ENCODE peak calls at places on chromosomes 13 and 19, in nine cellular contexts. One of them, this sample, is unnamed.

GRCh38 chr13:109788372-109789195 is 2.2 kb upstream of the IRS2 start:
- DNase-seq in T-helper 9 cell: no peak
- DNase-seq in activated CD4-positive, CD25-positive, alpha-beta regulatory T cell treated with anti-CD3 and anti-CD28 coated beads, Interleukin-2, amount 50 U/mL, for 16 hours: no peak
- DNase-seq in NCI-H1105: no peak
- DNase-seq in T-helper 17 cell: no peak
- DNase-seq in HCEC 1CT: no peak
- DNase-seq in glomerular endothelial cell: no peak
- DNase-seq in mucosa of gallbladder: no peak
- DNase-seq in A172: no peak
- DNase-seq in this sample: no peak

GRCh38 chr13:42041017-42041683 is 7.3 kb upstream of the DGKH start:
- DNase-seq in T-helper 9 cell: peak; percentile 18
- DNase-seq in activated CD4-positive, CD25-positive, alpha-beta regulatory T cell treated with anti-CD3 and anti-CD28 coated beads, Interleukin-2, amount 50 U/mL, for 16 hours: no peak
- DNase-seq in NCI-H1105: peak; percentile 29
- DNase-seq in T-helper 17 cell: peak; percentile 12
- DNase-seq in HCEC 1CT: peak; percentile 63
- DNase-seq in glomerular endothelial cell: no peak
- DNase-seq in mucosa of gallbladder: peak; percentile 40
- DNase-seq in A172: peak; percentile 21
- DNase-seq in this sample: peak; percentile 26

GRCh38 chr19:18193388-18194207 is 580 bp downstream of the MPV17L2 start:
- DNase-seq in T-helper 9 cell: no peak
- DNase-seq in activated CD4-positive, CD25-positive, alpha-beta regulatory T cell treated with anti-CD3 and anti-CD28 coated beads, Interleukin-2, amount 50 U/mL, for 16 hours: no peak
- DNase-seq in NCI-H1105: no peak
- DNase-seq in T-helper 17 cell: no peak
- DNase-seq in HCEC 1CT: no peak
- DNase-seq in glomerular endothelial cell: no peak
- DNase-seq in mucosa of gallbladder: no peak
- DNase-seq in A172: no peak
- DNase-seq in this sample: no peak

GRCh38 chr13:39350461-39350881 is 252.5 kb downstream of the LHFPL6 start:
- DNase-seq in T-helper 9 cell: no peak
- DNase-seq in activated CD4-positive, CD25-positive, alpha-beta regulatory T cell treated with anti-CD3 and anti-CD28 coated beads, Interleukin-2, amount 50 U/mL, for 16 hours: no peak
- DNase-seq in NCI-H1105: no peak
- DNase-seq in T-helper 17 cell: no peak
- DNase-seq in HCEC 1CT: no peak
- DNase-seq in glomerular endothelial cell: no peak
- DNase-seq in mucosa of gallbladder: no peak
- DNase-seq in A172: no peak
- DNase-seq in this sample: no peak

GRCh38 chr19:35404879-35405622 is 34.2 kb downstream of the GPR42 start:
- DNase-seq in T-helper 9 cell: no peak
- DNase-seq in activated CD4-positive, CD25-positive, alpha-beta regulatory T cell treated with anti-CD3 and anti-CD28 coated beads, Interleukin-2, amount 50 U/mL, for 16 hours: no peak
- DNase-seq in NCI-H1105: no peak
- DNase-seq in T-helper 17 cell: no peak
- DNase-seq in HCEC 1CT: peak; percentile 89
- DNase-seq in glomerular endothelial cell: no peak
- DNase-seq in mucosa of gallbladder: peak; percentile 11
- DNase-seq in A172: peak; percentile 97
- DNase-seq in this sample: no peak

GRCh38 chr13:96796234-96796633 is 198.0 kb downstream of the OXGR1 start:
- DNase-seq in T-helper 9 cell: no peak
- DNase-seq in activated CD4-positive, CD25-positive, alpha-beta regulatory T cell treated with anti-CD3 and anti-CD28 coated beads, Interleukin-2, amount 50 U/mL, for 16 hours: no peak
- DNase-seq in NCI-H1105: no peak
- DNase-seq in T-helper 17 cell: no peak
- DNase-seq in HCEC 1CT: peak; percentile 52
- DNase-seq in glomerular endothelial cell: no peak
- DNase-seq in mucosa of gallbladder: no peak
- DNase-seq in A172: no peak
- DNase-seq in this sample: no peak

GRCh38 chr19:13835791-13836723 is 40.8 kb downstream of the ZSWIM4 start:
- DNase-seq in T-helper 9 cell: no peak
- DNase-seq in activated CD4-positive, CD25-positive, alpha-beta regulatory T cell treated with anti-CD3 and anti-CD28 coated beads, Interleukin-2, amount 50 U/mL, for 16 hours: no peak
- DNase-seq in NCI-H1105: no peak
- DNase-seq in T-helper 17 cell: no peak
- DNase-seq in HCEC 1CT: no peak
- DNase-seq in glomerular endothelial cell: no peak
- DNase-seq in mucosa of gallbladder: no peak
- DNase-seq in A172: peak; percentile 53
- DNase-seq in this sample: no peak

GRCh38 chr19:7126132-7126531 is 56.6 kb downstream of the ZNF557 start:
- DNase-seq in T-helper 9 cell: no peak
- DNase-seq in activated CD4-positive, CD25-positive, alpha-beta regulatory T cell treated with anti-CD3 and anti-CD28 coated beads, Interleukin-2, amount 50 U/mL, for 16 hours: no peak
- DNase-seq in NCI-H1105: no peak
- DNase-seq in T-helper 17 cell: no peak
- DNase-seq in HCEC 1CT: no peak
- DNase-seq in glomerular endothelial cell: no peak
- DNase-seq in mucosa of gallbladder: no peak
- DNase-seq in A172: no peak
- DNase-seq in this sample: no peak

GRCh38 chr13:39781381-39781780 is 125.9 kb downstream of the COG6 start:
- DNase-seq in T-helper 9 cell: no peak
- DNase-seq in activated CD4-positive, CD25-positive, alpha-beta regulatory T cell treated with anti-CD3 and anti-CD28 coated beads, Interleukin-2, amount 50 U/mL, for 16 hours: no peak
- DNase-seq in NCI-H1105: no peak
- DNase-seq in T-helper 17 cell: no peak
- DNase-seq in HCEC 1CT: no peak
- DNase-seq in glomerular endothelial cell: no peak
- DNase-seq in mucosa of gallbladder: no peak
- DNase-seq in A172: no peak
- DNase-seq in this sample: no peak

GRCh38 chr19:18601875-18602274 is 4.7 kb downstream of the CRLF1 start:
- DNase-seq in T-helper 9 cell: no peak
- DNase-seq in activated CD4-positive, CD25-positive, alpha-beta regulatory T cell treated with anti-CD3 and anti-CD28 coated beads, Interleukin-2, amount 50 U/mL, for 16 hours: no peak
- DNase-seq in NCI-H1105: no peak
- DNase-seq in T-helper 17 cell: no peak
- DNase-seq in HCEC 1CT: no peak
- DNase-seq in glomerular endothelial cell: no peak
- DNase-seq in mucosa of gallbladder: no peak
- DNase-seq in A172: no peak
- DNase-seq in this sample: no peak

GRCh38 chr19:50380767-50381166 is 3.4 kb upstream of the POLD1 start:
- DNase-seq in T-helper 9 cell: no peak
- DNase-seq in activated CD4-positive, CD25-positive, alpha-beta regulatory T cell treated with anti-CD3 and anti-CD28 coated beads, Interleukin-2, amount 50 U/mL, for 16 hours: no peak
- DNase-seq in NCI-H1105: no peak
- DNase-seq in T-helper 17 cell: no peak
- DNase-seq in HCEC 1CT: no peak
- DNase-seq in glomerular endothelial cell: no peak
- DNase-seq in mucosa of gallbladder: no peak
- DNase-seq in A172: no peak
- DNase-seq in this sample: no peak

GRCh38 chr19:674282-675151 is 1.7 kb upstream of the FSTL3 start:
- DNase-seq in T-helper 9 cell: no peak
- DNase-seq in activated CD4-positive, CD25-positive, alpha-beta regulatory T cell treated with anti-CD3 and anti-CD28 coated beads, Interleukin-2, amount 50 U/mL, for 16 hours: no peak
- DNase-seq in NCI-H1105: no peak
- DNase-seq in T-helper 17 cell: no peak
- DNase-seq in HCEC 1CT: no peak
- DNase-seq in glomerular endothelial cell: no peak
- DNase-seq in mucosa of gallbladder: no peak
- DNase-seq in A172: no peak
- DNase-seq in this sample: no peak

GRCh38 chr19:54493967-54494585 is 8.6 kb upstream of the LAIR2 start:
- DNase-seq in T-helper 9 cell: no peak
- DNase-seq in activated CD4-positive, CD25-positive, alpha-beta regulatory T cell treated with anti-CD3 and anti-CD28 coated beads, Interleukin-2, amount 50 U/mL, for 16 hours: no peak
- DNase-seq in NCI-H1105: no peak
- DNase-seq in T-helper 17 cell: no peak
- DNase-seq in HCEC 1CT: no peak
- DNase-seq in glomerular endothelial cell: no peak
- DNase-seq in mucosa of gallbladder: no peak
- DNase-seq in A172: no peak
- DNase-seq in this sample: no peak

GRCh38 chr13:45527699-45528462 is 63.1 kb downstream of the COG3 start:
- DNase-seq in T-helper 9 cell: no peak
- DNase-seq in activated CD4-positive, CD25-positive, alpha-beta regulatory T cell treated with anti-CD3 and anti-CD28 coated beads, Interleukin-2, amount 50 U/mL, for 16 hours: no peak
- DNase-seq in NCI-H1105: no peak
- DNase-seq in T-helper 17 cell: no peak
- DNase-seq in HCEC 1CT: peak; percentile 28
- DNase-seq in glomerular endothelial cell: no peak
- DNase-seq in mucosa of gallbladder: peak; percentile 49
- DNase-seq in A172: peak; percentile 3
- DNase-seq in this sample: no peak

GRCh38 chr19:23060016-23060415 is 56.8 kb upstream of the ZNF730 start:
- DNase-seq in T-helper 9 cell: no peak
- DNase-seq in activated CD4-positive, CD25-positive, alpha-beta regulatory T cell treated with anti-CD3 and anti-CD28 coated beads, Interleukin-2, amount 50 U/mL, for 16 hours: no peak
- DNase-seq in NCI-H1105: no peak
- DNase-seq in T-helper 17 cell: no peak
- DNase-seq in HCEC 1CT: no peak
- DNase-seq in glomerular endothelial cell: no peak
- DNase-seq in mucosa of gallbladder: no peak
- DNase-seq in A172: no peak
- DNase-seq in this sample: no peak

GRCh38 chr19:51166846-51167490 is 24.9 kb downstream of the SIGLEC7 start:
- DNase-seq in T-helper 9 cell: no peak
- DNase-seq in activated CD4-positive, CD25-positive, alpha-beta regulatory T cell treated with anti-CD3 and anti-CD28 coated beads, Interleukin-2, amount 50 U/mL, for 16 hours: no peak
- DNase-seq in NCI-H1105: no peak
- DNase-seq in T-helper 17 cell: no peak
- DNase-seq in HCEC 1CT: no peak
- DNase-seq in glomerular endothelial cell: no peak
- DNase-seq in mucosa of gallbladder: peak; percentile 27
- DNase-seq in A172: no peak
- DNase-seq in this sample: no peak

GRCh38 chr13:41411536-41411935 is 45.8 kb upstream of the RGCC start:
- DNase-seq in T-helper 9 cell: no peak
- DNase-seq in activated CD4-positive, CD25-positive, alpha-beta regulatory T cell treated with anti-CD3 and anti-CD28 coated beads, Interleukin-2, amount 50 U/mL, for 16 hours: no peak
- DNase-seq in NCI-H1105: no peak
- DNase-seq in T-helper 17 cell: no peak
- DNase-seq in HCEC 1CT: peak; percentile 52
- DNase-seq in glomerular endothelial cell: no peak
- DNase-seq in mucosa of gallbladder: no peak
- DNase-seq in A172: peak; percentile 27
- DNase-seq in this sample: no peak

GRCh38 chr19:44745386-44745831 is 3.1 kb upstream of the BCL3 start:
- DNase-seq in T-helper 9 cell: no peak
- DNase-seq in activated CD4-positive, CD25-positive, alpha-beta regulatory T cell treated with anti-CD3 and anti-CD28 coated beads, Interleukin-2, amount 50 U/mL, for 16 hours: no peak
- DNase-seq in NCI-H1105: no peak
- DNase-seq in T-helper 17 cell: no peak
- DNase-seq in HCEC 1CT: peak; percentile 77
- DNase-seq in glomerular endothelial cell: no peak
- DNase-seq in mucosa of gallbladder: no peak
- DNase-seq in A172: peak; percentile 85
- DNase-seq in this sample: peak; percentile 74

GRCh38 chr19:38544569-38545315 is 73.0 kb downstream of the MAP4K1 start:
- DNase-seq in T-helper 9 cell: no peak
- DNase-seq in activated CD4-positive, CD25-positive, alpha-beta regulatory T cell treated with anti-CD3 and anti-CD28 coated beads, Interleukin-2, amount 50 U/mL, for 16 hours: no peak
- DNase-seq in NCI-H1105: no peak
- DNase-seq in T-helper 17 cell: no peak
- DNase-seq in HCEC 1CT: peak; percentile 59
- DNase-seq in glomerular endothelial cell: no peak
- DNase-seq in mucosa of gallbladder: peak; percentile 23
- DNase-seq in A172: peak; percentile 33
- DNase-seq in this sample: no peak

GRCh38 chr13:40875048-40875447 is 85.6 kb downstream of the SLC25A15 start:
- DNase-seq in T-helper 9 cell: no peak
- DNase-seq in activated CD4-positive, CD25-positive, alpha-beta regulatory T cell treated with anti-CD3 and anti-CD28 coated beads, Interleukin-2, amount 50 U/mL, for 16 hours: no peak
- DNase-seq in NCI-H1105: no peak
- DNase-seq in T-helper 17 cell: no peak
- DNase-seq in HCEC 1CT: no peak
- DNase-seq in glomerular endothelial cell: no peak
- DNase-seq in mucosa of gallbladder: no peak
- DNase-seq in A172: no peak
- DNase-seq in this sample: no peak

GRCh38 chr13:44237276-44237767 is 136.3 kb upstream of the SERP2 start:
- DNase-seq in T-helper 9 cell: no peak
- DNase-seq in activated CD4-positive, CD25-positive, alpha-beta regulatory T cell treated with anti-CD3 and anti-CD28 coated beads, Interleukin-2, amount 50 U/mL, for 16 hours: no peak
- DNase-seq in NCI-H1105: no peak
- DNase-seq in T-helper 17 cell: no peak
- DNase-seq in HCEC 1CT: peak; percentile 83
- DNase-seq in glomerular endothelial cell: peak; percentile 98
- DNase-seq in mucosa of gallbladder: peak; percentile 72
- DNase-seq in A172: peak; percentile 84
- DNase-seq in this sample: no peak

GRCh38 chr19:31154021-31154420 is 195.2 kb downstream of the TSHZ3 start:
- DNase-seq in T-helper 9 cell: no peak
- DNase-seq in activated CD4-positive, CD25-positive, alpha-beta regulatory T cell treated with anti-CD3 and anti-CD28 coated beads, Interleukin-2, amount 50 U/mL, for 16 hours: no peak
- DNase-seq in NCI-H1105: no peak
- DNase-seq in T-helper 17 cell: no peak
- DNase-seq in HCEC 1CT: peak; percentile 39
- DNase-seq in glomerular endothelial cell: no peak
- DNase-seq in mucosa of gallbladder: no peak
- DNase-seq in A172: peak; percentile 85
- DNase-seq in this sample: no peak

GRCh38 chr19:6452899-6453298 is 6.7 kb downstream of the SLC25A23 start:
- DNase-seq in T-helper 9 cell: no peak
- DNase-seq in activated CD4-positive, CD25-positive, alpha-beta regulatory T cell treated with anti-CD3 and anti-CD28 coated beads, Interleukin-2, amount 50 U/mL, for 16 hours: no peak
- DNase-seq in NCI-H1105: no peak
- DNase-seq in T-helper 17 cell: no peak
- DNase-seq in HCEC 1CT: no peak
- DNase-seq in glomerular endothelial cell: no peak
- DNase-seq in mucosa of gallbladder: no peak
- DNase-seq in A172: no peak
- DNase-seq in this sample: no peak

GRCh38 chr19:1985588-1986356 is 29.7 kb downstream of the BTBD2 start:
- DNase-seq in T-helper 9 cell: no peak
- DNase-seq in activated CD4-positive, CD25-positive, alpha-beta regulatory T cell treated with anti-CD3 and anti-CD28 coated beads, Interleukin-2, amount 50 U/mL, for 16 hours: no peak
- DNase-seq in NCI-H1105: no peak
- DNase-seq in T-helper 17 cell: no peak
- DNase-seq in HCEC 1CT: no peak
- DNase-seq in glomerular endothelial cell: no peak
- DNase-seq in mucosa of gallbladder: no peak
- DNase-seq in A172: no peak
- DNase-seq in this sample: no peak

GRCh38 chr13:36124236-36124822 is 6.9 kb downstream of the DCLK1 start:
- DNase-seq in T-helper 9 cell: no peak
- DNase-seq in activated CD4-positive, CD25-positive, alpha-beta regulatory T cell treated with anti-CD3 and anti-CD28 coated beads, Interleukin-2, amount 50 U/mL, for 16 hours: no peak
- DNase-seq in NCI-H1105: no peak
- DNase-seq in T-helper 17 cell: no peak
- DNase-seq in HCEC 1CT: no peak
- DNase-seq in glomerular endothelial cell: peak; percentile 52
- DNase-seq in mucosa of gallbladder: peak; percentile 38
- DNase-seq in A172: peak; percentile 26
- DNase-seq in this sample: peak; percentile 11

GRCh38 chr13:65488606-65489005 is 1741.5 kb downstream of the PCDH9 start:
- DNase-seq in T-helper 9 cell: no peak
- DNase-seq in activated CD4-positive, CD25-positive, alpha-beta regulatory T cell treated with anti-CD3 and anti-CD28 coated beads, Interleukin-2, amount 50 U/mL, for 16 hours: no peak
- DNase-seq in NCI-H1105: no peak
- DNase-seq in T-helper 17 cell: no peak
- DNase-seq in HCEC 1CT: no peak
- DNase-seq in glomerular endothelial cell: no peak
- DNase-seq in mucosa of gallbladder: no peak
- DNase-seq in A172: no peak
- DNase-seq in this sample: no peak

GRCh38 chr19:41309225-41310030 is 544 bp upstream of the CCDC97 start:
- DNase-seq in T-helper 9 cell: no peak
- DNase-seq in activated CD4-positive, CD25-positive, alpha-beta regulatory T cell treated with anti-CD3 and anti-CD28 coated beads, Interleukin-2, amount 50 U/mL, for 16 hours: no peak
- DNase-seq in NCI-H1105: no peak
- DNase-seq in T-helper 17 cell: no peak
- DNase-seq in HCEC 1CT: no peak
- DNase-seq in glomerular endothelial cell: no peak
- DNase-seq in mucosa of gallbladder: no peak
- DNase-seq in A172: no peak
- DNase-seq in this sample: no peak

GRCh38 chr19:55611983-55612645 is 6.7 kb downstream of the ZNF865 start:
- DNase-seq in T-helper 9 cell: no peak
- DNase-seq in activated CD4-positive, CD25-positive, alpha-beta regulatory T cell treated with anti-CD3 and anti-CD28 coated beads, Interleukin-2, amount 50 U/mL, for 16 hours: no peak
- DNase-seq in NCI-H1105: no peak
- DNase-seq in T-helper 17 cell: no peak
- DNase-seq in HCEC 1CT: no peak
- DNase-seq in glomerular endothelial cell: no peak
- DNase-seq in mucosa of gallbladder: no peak
- DNase-seq in A172: no peak
- DNase-seq in this sample: no peak

GRCh38 chr13:102141625-102142472 is 260.0 kb downstream of the FGF14 start:
- DNase-seq in T-helper 9 cell: no peak
- DNase-seq in activated CD4-positive, CD25-positive, alpha-beta regulatory T cell treated with anti-CD3 and anti-CD28 coated beads, Interleukin-2, amount 50 U/mL, for 16 hours: no peak
- DNase-seq in NCI-H1105: no peak
- DNase-seq in T-helper 17 cell: no peak
- DNase-seq in HCEC 1CT: peak; percentile 47
- DNase-seq in glomerular endothelial cell: no peak
- DNase-seq in mucosa of gallbladder: no peak
- DNase-seq in A172: peak; percentile 18
- DNase-seq in this sample: peak; percentile 39

GRCh38 chr19:35908010-35908441 is at the start of gene TYROBP:
- DNase-seq in T-helper 9 cell: no peak
- DNase-seq in activated CD4-positive, CD25-positive, alpha-beta regulatory T cell treated with anti-CD3 and anti-CD28 coated beads, Interleukin-2, amount 50 U/mL, for 16 hours: no peak
- DNase-seq in NCI-H1105: no peak
- DNase-seq in T-helper 17 cell: no peak
- DNase-seq in HCEC 1CT: no peak
- DNase-seq in glomerular endothelial cell: no peak
- DNase-seq in mucosa of gallbladder: no peak
- DNase-seq in A172: no peak
- DNase-seq in this sample: no peak

GRCh38 chr19:7534531-7534980 is 961 bp upstream of the PNPLA6 start:
- DNase-seq in T-helper 9 cell: peak; percentile 25
- DNase-seq in activated CD4-positive, CD25-positive, alpha-beta regulatory T cell treated with anti-CD3 and anti-CD28 coated beads, Interleukin-2, amount 50 U/mL, for 16 hours: no peak
- DNase-seq in NCI-H1105: peak; percentile 28
- DNase-seq in T-helper 17 cell: no peak
- DNase-seq in HCEC 1CT: peak; percentile 85
- DNase-seq in glomerular endothelial cell: peak; percentile 37
- DNase-seq in mucosa of gallbladder: peak; percentile 68
- DNase-seq in A172: peak; percentile 78
- DNase-seq in this sample: peak; percentile 23

This sample was measured in SHP77.